ENCODE peak calls at places on chromosomes 16 and 17, in ten cellular contexts. One of them, this sample, is unnamed.

GRCh38 chr16:10965440-10966039 is 21.2 kb downstream of the CLEC16A start:
- DNase-seq in stimulated activated CD4-positive, alpha-beta T cell treated with anti-CD3 and anti-CD28 coated beads, Interleukin-1b, Interleukin-23, amount 100 ng/mL, for 24 hours: no peak
- DNase-seq in ascending aorta: no peak
- DNase-seq in GM19239: peak
- DNase-seq in non-pigmented ciliary epithelial cell: no peak
- DNase-seq in posterior cingulate gyrus: no peak
- DNase-seq in stimulated activated CD8-positive, alpha-beta memory T cell treated with anti-CD3 and anti-CD28 coated beads, Interleukin-4, amount 100 ng/mL, for 4 hours: no peak
- DNase-seq in heart left ventricle: no peak
- DNase-seq in A549: no peak
- DNase-seq in stimulated activated naive CD8-positive, alpha-beta T cell treated with anti-CD3 and anti-CD28 coated beads, Interleukin-15, Interleukin-2, amounts not matched to agents 100 U/mL and 50 U/mL, for 24 hours: peak
- DNase-seq in this sample: no peak

GRCh38 chr17:80981062-80981902 is 10.4 kb upstream of the CHMP6 start:
- DNase-seq in posterior cingulate gyrus: no peak
- DNase-seq in GM19239: no peak
- DNase-seq in stimulated activated CD4-positive, alpha-beta T cell treated with anti-CD3 and anti-CD28 coated beads, Interleukin-1b, Interleukin-23, amount 100 ng/mL, for 24 hours: no peak
- DNase-seq in ascending aorta: no peak
- DNase-seq in A549: no peak
- DNase-seq in stimulated activated CD8-positive, alpha-beta memory T cell treated with anti-CD3 and anti-CD28 coated beads, Interleukin-4, amount 100 ng/mL, for 4 hours: no peak
- DNase-seq in heart left ventricle: no peak
- DNase-seq in non-pigmented ciliary epithelial cell: no peak
- DNase-seq in stimulated activated naive CD8-positive, alpha-beta T cell treated with anti-CD3 and anti-CD28 coated beads, Interleukin-15, Interleukin-2, amounts not matched to agents 100 U/mL and 50 U/mL, for 24 hours: peak
- DNase-seq in this sample: no peak

GRCh38 chr16:46914556-46915201 is 30.5 kb downstream of the GPT2 start:
- DNase-seq in stimulated activated CD4-positive, alpha-beta T cell treated with anti-CD3 and anti-CD28 coated beads, Interleukin-1b, Interleukin-23, amount 100 ng/mL, for 24 hours: no peak
- DNase-seq in non-pigmented ciliary epithelial cell: no peak
- DNase-seq in GM19239: no peak
- DNase-seq in stimulated activated naive CD8-positive, alpha-beta T cell treated with anti-CD3 and anti-CD28 coated beads, Interleukin-15, Interleukin-2, amounts not matched to agents 100 U/mL and 50 U/mL, for 24 hours: no peak
- DNase-seq in ascending aorta: no peak
- DNase-seq in heart left ventricle: no peak
- DNase-seq in posterior cingulate gyrus: no peak
- DNase-seq in A549: no peak
- DNase-seq in stimulated activated CD8-positive, alpha-beta memory T cell treated with anti-CD3 and anti-CD28 coated beads, Interleukin-4, amount 100 ng/mL, for 4 hours: no peak
- DNase-seq in this sample: no peak

GRCh38 chr17:80926601-80927250 is 64.9 kb upstream of the CHMP6 start:
- DNase-seq in heart left ventricle: no peak
- DNase-seq in stimulated activated naive CD8-positive, alpha-beta T cell treated with anti-CD3 and anti-CD28 coated beads, Interleukin-15, Interleukin-2, amounts not matched to agents 100 U/mL and 50 U/mL, for 24 hours: no peak
- DNase-seq in posterior cingulate gyrus: no peak
- DNase-seq in non-pigmented ciliary epithelial cell: no peak
- DNase-seq in stimulated activated CD4-positive, alpha-beta T cell treated with anti-CD3 and anti-CD28 coated beads, Interleukin-1b, Interleukin-23, amount 100 ng/mL, for 24 hours: no peak
- DNase-seq in stimulated activated CD8-positive, alpha-beta memory T cell treated with anti-CD3 and anti-CD28 coated beads, Interleukin-4, amount 100 ng/mL, for 4 hours: no peak
- DNase-seq in A549: no peak
- DNase-seq in ascending aorta: no peak
- DNase-seq in GM19239: no peak
- DNase-seq in this sample: no peak

GRCh38 chr17:31425646-31426045 is 34.2 kb downstream of the RAB11FIP4 start:
- DNase-seq in ascending aorta: no peak
- DNase-seq in stimulated activated CD8-positive, alpha-beta memory T cell treated with anti-CD3 and anti-CD28 coated beads, Interleukin-4, amount 100 ng/mL, for 4 hours: no peak
- DNase-seq in stimulated activated naive CD8-positive, alpha-beta T cell treated with anti-CD3 and anti-CD28 coated beads, Interleukin-15, Interleukin-2, amounts not matched to agents 100 U/mL and 50 U/mL, for 24 hours: no peak
- DNase-seq in stimulated activated CD4-positive, alpha-beta T cell treated with anti-CD3 and anti-CD28 coated beads, Interleukin-1b, Interleukin-23, amount 100 ng/mL, for 24 hours: no peak
- DNase-seq in posterior cingulate gyrus: peak
- DNase-seq in non-pigmented ciliary epithelial cell: no peak
- DNase-seq in A549: no peak
- DNase-seq in GM19239: no peak
- DNase-seq in heart left ventricle: peak
- DNase-seq in this sample: no peak

GRCh38 chr17:33038740-33039139 is 47.1 kb downstream of the SPACA3 start:
- DNase-seq in non-pigmented ciliary epithelial cell: no peak
- DNase-seq in stimulated activated naive CD8-positive, alpha-beta T cell treated with anti-CD3 and anti-CD28 coated beads, Interleukin-15, Interleukin-2, amounts not matched to agents 100 U/mL and 50 U/mL, for 24 hours: peak
- DNase-seq in ascending aorta: no peak
- DNase-seq in stimulated activated CD8-positive, alpha-beta memory T cell treated with anti-CD3 and anti-CD28 coated beads, Interleukin-4, amount 100 ng/mL, for 4 hours: no peak
- DNase-seq in GM19239: no peak
- DNase-seq in heart left ventricle: peak
- DNase-seq in stimulated activated CD4-positive, alpha-beta T cell treated with anti-CD3 and anti-CD28 coated beads, Interleukin-1b, Interleukin-23, amount 100 ng/mL, for 24 hours: no peak
- DNase-seq in posterior cingulate gyrus: peak
- DNase-seq in A549: peak
- DNase-seq in this sample: no peak

GRCh38 chr17:77644981-77645380 is 313.5 kb upstream of the TNRC6C start:
- DNase-seq in heart left ventricle: no peak
- DNase-seq in GM19239: no peak
- DNase-seq in non-pigmented ciliary epithelial cell: no peak
- DNase-seq in stimulated activated CD4-positive, alpha-beta T cell treated with anti-CD3 and anti-CD28 coated beads, Interleukin-1b, Interleukin-23, amount 100 ng/mL, for 24 hours: no peak
- DNase-seq in posterior cingulate gyrus: no peak
- DNase-seq in A549: no peak
- DNase-seq in ascending aorta: peak
- DNase-seq in stimulated activated CD8-positive, alpha-beta memory T cell treated with anti-CD3 and anti-CD28 coated beads, Interleukin-4, amount 100 ng/mL, for 4 hours: peak
- DNase-seq in stimulated activated naive CD8-positive, alpha-beta T cell treated with anti-CD3 and anti-CD28 coated beads, Interleukin-15, Interleukin-2, amounts not matched to agents 100 U/mL and 50 U/mL, for 24 hours: peak
- DNase-seq in this sample: no peak

GRCh38 chr16:47848481-47849109 is 307.2 kb downstream of the ABCC12 start:
- DNase-seq in non-pigmented ciliary epithelial cell: peak
- DNase-seq in heart left ventricle: no peak
- DNase-seq in stimulated activated CD8-positive, alpha-beta memory T cell treated with anti-CD3 and anti-CD28 coated beads, Interleukin-4, amount 100 ng/mL, for 4 hours: no peak
- DNase-seq in stimulated activated CD4-positive, alpha-beta T cell treated with anti-CD3 and anti-CD28 coated beads, Interleukin-1b, Interleukin-23, amount 100 ng/mL, for 24 hours: no peak
- DNase-seq in GM19239: no peak
- DNase-seq in ascending aorta: no peak
- DNase-seq in posterior cingulate gyrus: no peak
- DNase-seq in stimulated activated naive CD8-positive, alpha-beta T cell treated with anti-CD3 and anti-CD28 coated beads, Interleukin-15, Interleukin-2, amounts not matched to agents 100 U/mL and 50 U/mL, for 24 hours: no peak
- DNase-seq in A549: no peak
- DNase-seq in this sample: no peak

GRCh38 chr17:78378225-78379133 is at the start of gene PGS1:
- DNase-seq in posterior cingulate gyrus: peak
- DNase-seq in A549: peak
- DNase-seq in stimulated activated naive CD8-positive, alpha-beta T cell treated with anti-CD3 and anti-CD28 coated beads, Interleukin-15, Interleukin-2, amounts not matched to agents 100 U/mL and 50 U/mL, for 24 hours: peak
- DNase-seq in stimulated activated CD4-positive, alpha-beta T cell treated with anti-CD3 and anti-CD28 coated beads, Interleukin-1b, Interleukin-23, amount 100 ng/mL, for 24 hours: peak
- DNase-seq in GM19239: no peak
- DNase-seq in non-pigmented ciliary epithelial cell: no peak
- DNase-seq in ascending aorta: peak
- DNase-seq in stimulated activated CD8-positive, alpha-beta memory T cell treated with anti-CD3 and anti-CD28 coated beads, Interleukin-4, amount 100 ng/mL, for 4 hours: peak
- DNase-seq in heart left ventricle: peak
- DNase-seq in this sample: peak

GRCh38 chr17:82859431-82860403 is 19.9 kb upstream of the ZNF750 start:
- DNase-seq in A549: peak
- DNase-seq in non-pigmented ciliary epithelial cell: peak
- DNase-seq in stimulated activated CD4-positive, alpha-beta T cell treated with anti-CD3 and anti-CD28 coated beads, Interleukin-1b, Interleukin-23, amount 100 ng/mL, for 24 hours: no peak
- DNase-seq in ascending aorta: no peak
- DNase-seq in stimulated activated naive CD8-positive, alpha-beta T cell treated with anti-CD3 and anti-CD28 coated beads, Interleukin-15, Interleukin-2, amounts not matched to agents 100 U/mL and 50 U/mL, for 24 hours: peak
- DNase-seq in GM19239: peak
- DNase-seq in heart left ventricle: peak
- DNase-seq in posterior cingulate gyrus: no peak
- DNase-seq in stimulated activated CD8-positive, alpha-beta memory T cell treated with anti-CD3 and anti-CD28 coated beads, Interleukin-4, amount 100 ng/mL, for 4 hours: no peak
- DNase-seq in this sample: no peak

GRCh38 chr16:20740901-20741491 is 622 bp downstream of the THUMPD1 start:
- DNase-seq in posterior cingulate gyrus: peak
- DNase-seq in non-pigmented ciliary epithelial cell: no peak
- DNase-seq in ascending aorta: peak
- DNase-seq in stimulated activated CD4-positive, alpha-beta T cell treated with anti-CD3 and anti-CD28 coated beads, Interleukin-1b, Interleukin-23, amount 100 ng/mL, for 24 hours: peak
- DNase-seq in heart left ventricle: peak
- DNase-seq in A549: peak
- DNase-seq in stimulated activated naive CD8-positive, alpha-beta T cell treated with anti-CD3 and anti-CD28 coated beads, Interleukin-15, Interleukin-2, amounts not matched to agents 100 U/mL and 50 U/mL, for 24 hours: peak
- DNase-seq in stimulated activated CD8-positive, alpha-beta memory T cell treated with anti-CD3 and anti-CD28 coated beads, Interleukin-4, amount 100 ng/mL, for 4 hours: peak
- DNase-seq in GM19239: peak
- DNase-seq in this sample: peak

GRCh38 chr16:1324286-1324826 is 9.1 kb upstream of the BAIAP3 start:
- DNase-seq in stimulated activated naive CD8-positive, alpha-beta T cell treated with anti-CD3 and anti-CD28 coated beads, Interleukin-15, Interleukin-2, amounts not matched to agents 100 U/mL and 50 U/mL, for 24 hours: no peak
- DNase-seq in ascending aorta: no peak
- DNase-seq in heart left ventricle: no peak
- DNase-seq in posterior cingulate gyrus: no peak
- DNase-seq in stimulated activated CD8-positive, alpha-beta memory T cell treated with anti-CD3 and anti-CD28 coated beads, Interleukin-4, amount 100 ng/mL, for 4 hours: no peak
- DNase-seq in GM19239: no peak
- DNase-seq in stimulated activated CD4-positive, alpha-beta T cell treated with anti-CD3 and anti-CD28 coated beads, Interleukin-1b, Interleukin-23, amount 100 ng/mL, for 24 hours: no peak
- DNase-seq in non-pigmented ciliary epithelial cell: no peak
- DNase-seq in A549: no peak
- DNase-seq in this sample: no peak